ENCODE peak calls at places on chromosomes 2 and 18, in five cellular contexts. K, H, D, F and Z are unnamed samples.

GRCh38 chr2:130871843-130872242 is 35.1 kb downstream of the ARHGEF4 start:
- DNase-seq in K (no peak), D (no peak), H (no peak), F (peak; percentile 45), Z (no peak)

GRCh38 chr18:3281456-3282400 is 19.8 kb downstream of the MYL12B start:
- DNase-seq in K (peak; percentile 68), H (no peak), F (no peak), D (peak; percentile 90), Z (no peak)

GRCh38 chr2:32450851-32451250 is 94.0 kb downstream of the BIRC6 start:
- DNase-seq in D (no peak), K (no peak), H (no peak), F (no peak), Z (no peak)

GRCh38 chr2:54871457-54872103 is 148.1 kb downstream of the EML6 start:
- DNase-seq in H (no peak), F (no peak), D (peak; percentile 45), K (no peak), Z (no peak)

GRCh38 chr2:97758131-97758705 is 44.8 kb downstream of the ZAP70 start:
- DNase-seq in H (no peak), D (peak; percentile 27), F (no peak), K (no peak), Z (no peak)

GRCh38 chr2:182763311-182763912 is 47.4 kb downstream of the DNAJC10 start:
- DNase-seq in F (peak; percentile 64), D (peak; percentile 48), H (no peak), K (peak; percentile 16), Z (no peak)

GRCh38 chr2:65504814-65505697 is 72.7 kb upstream of the SPRED2 start:
- DNase-seq in K (peak; percentile 67), F (no peak), H (no peak), D (no peak), Z (no peak)

GRCh38 chr2:184814428-184814827 is 216.1 kb downstream of the ZNF804A start:
- DNase-seq in K (no peak), F (no peak), D (no peak), H (no peak), Z (no peak)

GRCh38 chr2:72937356-72937669 is 20.0 kb downstream of the EMX1 start:
- DNase-seq in F (no peak), K (no peak), D (no peak), H (no peak), Z (no peak)

GRCh38 chr2:129499747-129500146 is 479.7 kb upstream of the RAB6C start:
- DNase-seq in H (no peak), F (no peak), D (no peak), K (peak; percentile 14), Z (no peak)

GRCh38 chr2:209456489-209456888 is 32.6 kb downstream of the MAP2 start:
- DNase-seq in H (no peak), K (no peak), D (no peak), F (no peak), Z (no peak)

GRCh38 chr2:109054865-109055264 is 65.8 kb upstream of the EDAR start:
- DNase-seq in D (no peak), F (no peak), H (no peak), K (peak; percentile 79), Z (peak; percentile 4)

GRCh38 chr2:95317123-95317500 is 20.0 kb downstream of the KCNIP3 start:
- DNase-seq in F (no peak), K (no peak), D (no peak), H (no peak), Z (no peak)

GRCh38 chr2:40400336-40400953 is 51.4 kb downstream of the SLC8A1 start:
- DNase-seq in H (no peak), K (no peak), D (peak; percentile 38), F (no peak), Z (no peak)

GRCh38 chr2:106104332-106105062 is 89.6 kb downstream of the UXS1 start:
- DNase-seq in H (no peak), D (peak; percentile 73), F (peak; percentile 87), K (peak; percentile 46), Z (peak; percentile 15)

GRCh38 chr2:84249140-84249539 is 209.9 kb downstream of the SUCLG1 start:
- DNase-seq in D (no peak), K (no peak), F (no peak), H (no peak), Z (no peak)

GRCh38 chr2:18830962-18831361 is 241.6 kb upstream of the NT5C1B start:
- DNase-seq in K (no peak), F (no peak), D (no peak), H (no peak), Z (no peak)

GRCh38 chr2:18833941-18834340 is 244.6 kb upstream of the NT5C1B start:
- DNase-seq in F (no peak), D (no peak), K (no peak), H (no peak), Z (no peak)

GRCh38 chr2:18834341-18834740 is 245.0 kb upstream of the NT5C1B start:
- DNase-seq in D (peak; percentile 62), K (peak; percentile 75), F (no peak), H (no peak), Z (no peak)

GRCh38 chr2:18829976-18830375 is 240.6 kb upstream of the NT5C1B start:
- DNase-seq in F (no peak), H (no peak), D (peak; percentile 11), K (no peak), Z (peak; percentile 44)

DNA sequence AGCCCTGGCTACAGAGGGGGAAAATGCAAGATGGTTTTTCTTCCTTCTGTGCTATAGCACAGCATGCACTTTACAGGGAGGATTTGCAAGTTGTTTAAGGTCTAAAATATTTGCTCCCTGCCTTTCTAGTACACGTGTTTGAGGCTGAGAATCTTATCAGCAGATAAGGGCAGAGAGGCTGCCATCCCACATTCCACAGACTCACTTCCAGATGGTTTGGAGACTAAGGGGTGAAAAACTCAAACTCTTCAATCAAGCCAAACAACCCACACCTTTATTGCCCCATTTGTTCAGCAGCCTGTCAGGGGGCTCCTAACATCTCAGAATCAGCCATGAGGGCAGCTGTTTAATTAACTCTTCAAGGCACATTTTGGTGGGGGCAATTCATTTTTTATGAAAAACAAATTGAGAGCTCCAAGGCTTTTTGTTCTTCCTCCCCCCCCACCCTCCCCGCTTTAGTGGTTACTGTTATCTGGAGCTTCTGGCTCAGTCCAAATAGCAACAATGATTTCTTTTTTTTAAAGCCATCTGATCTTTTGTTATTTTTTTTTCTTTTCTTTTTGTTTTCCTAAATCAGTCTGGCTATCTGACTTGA is 242.6 kb upstream of the NT5C1B start:
- DNase-seq in H (no peak), F (peak; percentile 47), K (no peak), D (no peak), Z (no peak)
- H3K4me3 ChIP-seq in H (no peak overlapping the region), F (peak overlapping the region; percentile 60), K (no peak overlapping the region), D (no peak overlapping the region), Z (no peak overlapping the region)

DNA sequence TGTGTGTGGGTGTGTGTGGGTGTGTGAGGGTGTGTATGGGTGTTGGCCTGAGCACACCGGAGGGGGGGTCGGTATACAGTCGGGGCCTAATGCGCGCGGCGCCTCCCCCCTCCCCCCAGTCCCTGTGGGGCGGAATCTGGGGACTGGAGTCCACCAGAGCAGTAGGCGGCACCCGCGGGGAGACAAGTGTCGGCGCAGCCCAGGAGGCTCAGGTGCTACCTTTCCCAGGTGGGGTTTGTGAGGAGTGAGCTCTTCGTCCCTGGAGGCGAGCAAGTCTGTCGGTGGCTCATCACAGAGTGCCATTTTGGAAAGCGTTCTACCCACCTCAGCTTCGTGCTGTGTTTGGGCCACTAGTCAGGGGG is 2896.1 kb upstream of the TEKT4 start:
- DNase-seq in H (no peak), K (no peak), F (no peak), D (no peak), Z (no peak)
- TF ChIP-seq CTCF in H (no peak), K (no peak), F (no peak), D (no peak), Z (no peak)

GRCh38 chr2:112032615-112033457 is 22.2 kb upstream of the TMEM87B start:
- DNase-seq in F (no peak), K (peak; percentile 91), H (no peak), D (peak; percentile 74), Z (no peak)

GRCh38 chr2:112033600-112033999 is 21.5 kb upstream of the TMEM87B start:
- DNase-seq in H (no peak), F (no peak), D (peak; percentile 68), K (peak; percentile 68), Z (no peak)

GRCh38 chr2:112029164-112029563 is 25.9 kb upstream of the TMEM87B start:
- DNase-seq in H (no peak), K (no peak), F (no peak), D (no peak), Z (no peak)

GRCh38 chr2:112031916-112032582 is 23.0 kb upstream of the TMEM87B start:
- DNase-seq in F (peak; percentile 67), K (peak; percentile 71), H (no peak), D (peak; percentile 41), Z (no peak)

DNA sequence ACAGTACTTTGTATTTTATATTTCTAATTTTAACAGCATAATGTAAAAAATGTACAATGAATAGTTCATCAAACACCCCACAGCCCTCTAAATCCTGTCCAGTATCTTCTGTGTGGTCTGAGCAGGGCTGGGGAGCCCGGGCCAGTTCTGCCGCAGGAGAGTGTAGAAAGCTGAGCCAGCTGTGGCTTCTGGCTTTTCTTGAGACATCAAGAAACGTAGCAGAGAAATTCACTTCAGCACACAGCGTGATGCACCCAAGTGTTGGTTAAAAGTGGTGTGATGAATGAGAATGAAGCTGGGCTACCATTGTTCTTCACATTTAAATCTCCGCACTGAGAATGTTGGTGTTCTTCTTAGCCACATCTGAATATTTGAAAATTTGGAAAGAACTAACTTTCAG is 23.6 kb upstream of the TMEM87B start:
- DNase-seq in K (no peak), F (peak; percentile 77), D (peak; percentile 37), H (no peak), Z (no peak)
- H3K4me3 ChIP-seq in K (no peak overlapping the region), F (no peak overlapping the region), D (peak overlapping the region; percentile 34), H (no peak overlapping the region), Z (no peak overlapping the region)

GRCh38 chr2:201116959-201117734 is 1.2 kb downstream of the CFLAR start:
- DNase-seq in K (no peak), F (peak; percentile 63), H (peak; percentile 50), D (peak; percentile 93), Z (no peak)

GRCh38 chr2:201118957-201119848 is 3.2 kb downstream of the CFLAR start:
- DNase-seq in H (peak; percentile 8), F (no peak), D (peak; percentile 52), K (no peak), Z (no peak)

GRCh38 chr2:201116115-201116958 is at the start of gene CFLAR:
- DNase-seq in D (peak; percentile 77), H (peak; percentile 26), K (peak; percentile 90), F (peak; percentile 83), Z (no peak)

GRCh38 chr2:201120500-201120899 is 4.5 kb downstream of the CFLAR start:
- DNase-seq in K (no peak), F (no peak), H (no peak), D (no peak), Z (no peak)

DNA sequence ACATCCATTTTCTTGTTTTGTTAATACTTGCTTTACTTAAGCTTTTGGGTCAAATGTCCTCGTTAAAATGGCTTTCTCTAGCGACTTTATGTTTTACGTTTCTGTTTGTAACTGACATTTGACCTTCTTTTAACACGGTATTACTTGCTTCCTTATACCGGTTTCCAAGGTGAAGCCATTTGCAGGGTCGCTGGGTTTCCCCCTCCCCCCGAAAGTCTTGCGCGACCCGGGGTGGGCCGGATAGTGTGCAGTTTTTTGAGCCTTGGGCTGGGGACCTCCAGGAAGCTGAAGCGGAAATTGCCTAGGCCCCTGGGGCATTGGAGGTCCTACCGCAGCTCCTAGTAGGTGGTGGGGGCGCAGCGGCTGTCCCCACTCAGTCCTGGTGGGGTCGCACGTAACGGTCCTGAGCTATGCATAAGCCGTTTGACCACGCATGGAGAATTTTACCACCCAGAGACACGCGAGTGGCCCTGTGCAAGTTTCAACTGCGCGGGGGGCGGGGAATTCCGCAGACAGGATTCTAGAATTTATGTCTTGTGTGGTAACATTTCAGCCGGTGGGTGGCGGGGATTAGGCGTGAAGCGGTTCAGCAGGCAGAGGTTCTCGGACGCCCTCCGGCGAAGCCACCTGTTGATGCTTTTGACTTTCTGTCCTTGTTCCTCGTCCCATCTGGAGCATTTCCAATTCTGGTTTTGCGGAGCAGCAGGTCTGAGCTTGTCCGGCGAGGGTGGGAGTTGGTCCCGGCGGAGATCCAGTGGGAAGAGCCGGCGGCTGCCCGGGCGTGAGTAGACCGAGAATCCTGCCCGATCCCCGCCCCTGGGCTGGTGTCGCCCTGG is 2.4 kb downstream of the CFLAR start:
- DNase-seq in K (peak; percentile 98), D (peak; percentile 77), H (peak; percentile 37), F (peak; percentile 92), Z (no peak)
- TF ChIP-seq CTCF in K (peak; percentile 64), D (peak; percentile 38), H (peak; percentile 51), F (peak; percentile 72), Z (peak; percentile 35)